ENCODE peak calls at places on chromosome 22, in eight cellular contexts. F is cardiac muscle cell; Z is uterus; K is transverse colon; W is colonic mucosa; R is lung; A is H9; J is CD8-positive, alpha-beta memory T cell. L is an unnamed sample.

GRCh38 chr22:24107668-24108067 is 73.6 kb upstream of the SUSD2 start:
- DNase-seq in F (peak; percentile 89), Z (peak; percentile 93), K (peak; percentile 71), W (peak; percentile 56), R (peak; percentile 52), A (no peak), J (no peak), L (peak; percentile 85)

GRCh38 chr22:37561209-37562048 is 1.1 kb downstream of the CDC42EP1 start:
- DNase-seq in F (peak; percentile 94), Z (peak; percentile 97), K (peak; percentile 95), W (peak; percentile 99), R (peak; percentile 90), A (peak; percentile 89), J (peak; percentile 80), L (peak; percentile 80)

GRCh38 chr22:41127447-41127846 is 35.1 kb downstream of the EP300 start:
- DNase-seq in F (no peak), Z (no peak), K (no peak), W (no peak), R (peak; percentile 38), A (no peak), J (no peak), L (no peak)

GRCh38 chr22:35601743-35602633 is 15.1 kb downstream of the MB start:
- DNase-seq in F (peak; percentile 80), Z (no peak), K (no peak), W (no peak), R (peak; percentile 44), A (no peak), J (no peak), L (no peak)

GRCh38 chr22:30249049-30250038 is 2.8 kb upstream of the LIF start:
- DNase-seq in F (no peak), Z (peak; percentile 68), K (no peak), W (peak; percentile 54), R (no peak), A (no peak), J (no peak), L (no peak)

GRCh38 chr22:44532466-44533025 is 34.5 kb upstream of the RTL6 start:
- DNase-seq in F (no peak), Z (no peak), K (no peak), W (no peak), R (no peak), A (no peak), J (no peak), L (no peak)

GRCh38 chr22:43239102-43239875 is 52.4 kb upstream of the TTLL12 start:
- DNase-seq in F (no peak), Z (peak; percentile 58), K (no peak), W (no peak), R (no peak), A (no peak), J (no peak), L (no peak)

GRCh38 chr22:36423461-36424404 is 36.0 kb upstream of the MYH9 start:
- DNase-seq in F (peak; percentile 84), Z (no peak), K (no peak), W (no peak), R (no peak), A (no peak), J (no peak), L (no peak)

GRCh38 chr22:23752090-23752691 is 1.3 kb upstream of the ZNF70 start:
- DNase-seq in F (no peak), Z (no peak), K (peak; percentile 36), W (no peak), R (no peak), A (no peak), J (no peak), L (no peak)

GRCh38 chr22:20904008-20904979 is 12.9 kb upstream of the CRKL start:
- DNase-seq in F (peak; percentile 97), Z (peak; percentile 28), K (no peak), W (no peak), R (peak; percentile 54), A (no peak), J (no peak), L (no peak)

GRCh38 chr22:39306456-39307361 is 12.7 kb downstream of the RPL3 start:
- DNase-seq in F (no peak), Z (no peak), K (peak; percentile 45), W (no peak), R (no peak), A (peak; percentile 74), J (peak; percentile 67), L (no peak)

GRCh38 chr22:38959574-38959973 is 2.2 kb downstream of the APOBEC3A start:
- DNase-seq in F (no peak), Z (no peak), K (no peak), W (no peak), R (no peak), A (no peak), J (no peak), L (no peak)

GRCh38 chr22:35154937-35155387 is 89.0 kb downstream of the ISX start:
- DNase-seq in F (peak; percentile 62), Z (peak; percentile 23), K (peak; percentile 53), W (peak; percentile 67), R (peak; percentile 47), A (peak; percentile 93), J (no peak), L (peak; percentile 75)

GRCh38 chr22:40628354-40629042 is 8.0 kb downstream of the MRTFA start:
- DNase-seq in F (peak; percentile 58), Z (no peak), K (no peak), W (no peak), R (no peak), A (no peak), J (no peak), L (no peak)

GRCh38 chr22:50674127-50674493 is 1.5 kb downstream of the SHANK3 start:
- DNase-seq in F (no peak), Z (no peak), K (no peak), W (no peak), R (no peak), A (no peak), J (no peak), L (no peak)

GRCh38 chr22:50674606-50675552 is 2.3 kb downstream of the SHANK3 start:
- DNase-seq in F (peak; percentile 38), Z (no peak), K (peak; percentile 82), W (peak; percentile 84), R (peak; percentile 63), A (peak; percentile 91), J (no peak), L (peak; percentile 65)

GRCh38 chr22:50672041-50672440 is 582 bp upstream of the SHANK3 start:
- DNase-seq in F (no peak), Z (no peak), K (no peak), W (no peak), R (no peak), A (no peak), J (no peak), L (no peak)

GRCh38 chr22:50672471-50673230 is at the start of gene SHANK3:
- DNase-seq in F (peak; percentile 21), Z (peak; percentile 36), K (no peak), W (no peak), R (peak; percentile 64), A (no peak), J (no peak), L (no peak)

DNA sequence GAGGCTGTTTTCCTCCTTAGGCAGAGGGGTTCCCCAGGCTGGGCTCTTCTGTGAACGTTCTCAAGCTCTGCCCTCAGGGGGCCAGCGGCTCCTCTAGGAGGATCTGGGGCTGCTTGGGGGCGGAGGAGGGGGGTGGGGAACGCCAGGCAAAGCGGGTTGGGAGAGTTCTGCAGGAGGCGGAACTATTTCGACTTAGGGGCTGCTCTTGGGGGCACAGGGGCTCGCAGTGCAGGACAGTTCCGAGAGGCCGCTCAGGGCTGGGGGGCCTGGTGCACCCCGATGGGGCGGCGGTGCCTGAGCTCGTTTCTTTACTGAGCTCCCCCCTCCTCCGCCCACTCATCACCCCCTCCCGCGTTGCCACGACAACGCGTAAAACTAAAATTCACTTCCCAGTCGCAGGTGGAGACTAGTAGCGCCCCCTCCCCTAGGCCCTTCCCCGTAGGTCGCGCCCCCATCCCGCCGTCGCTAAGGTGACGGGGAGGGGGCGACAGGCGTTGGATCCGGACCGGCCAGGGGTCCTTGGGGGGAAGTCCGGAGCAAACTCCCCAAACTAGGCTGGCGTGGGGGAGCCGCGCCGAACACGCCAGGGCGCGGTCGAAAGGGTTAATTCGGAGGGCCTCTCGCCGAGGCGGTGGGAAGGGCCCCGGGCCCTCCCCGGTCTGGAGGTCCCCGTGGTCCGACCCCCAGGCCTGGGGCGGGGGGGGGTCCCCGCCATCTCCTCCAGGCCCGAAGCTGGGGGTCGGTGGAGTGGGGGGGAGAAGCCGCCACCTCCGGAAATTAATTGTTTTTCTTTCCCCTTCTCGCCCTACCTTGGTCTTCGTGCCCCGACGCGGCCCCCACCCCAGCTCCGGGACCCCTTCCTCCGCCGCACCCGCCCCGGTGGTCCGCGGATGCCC is 856 bp downstream of the SHANK3 start:
- DNase-seq in F (no peak), Z (no peak), K (no peak), W (no peak), R (no peak), A (no peak), J (no peak), L (no peak)
- H3K27me3 ChIP-seq in F (peaks cover 15% of the 10 kb centered on the region), Z (peaks cover 8% of the 10 kb centered on the region), K (peaks cover 61% of the 10 kb centered on the region), W (peaks cover 19% of the 10 kb centered on the region), R (no peaks in the 10 kb centered on the region), A (peaks cover 6% of the 10 kb centered on the region), J (peaks cover 23% of the 10 kb centered on the region), L (no peaks in the 10 kb centered on the region)

DNA sequence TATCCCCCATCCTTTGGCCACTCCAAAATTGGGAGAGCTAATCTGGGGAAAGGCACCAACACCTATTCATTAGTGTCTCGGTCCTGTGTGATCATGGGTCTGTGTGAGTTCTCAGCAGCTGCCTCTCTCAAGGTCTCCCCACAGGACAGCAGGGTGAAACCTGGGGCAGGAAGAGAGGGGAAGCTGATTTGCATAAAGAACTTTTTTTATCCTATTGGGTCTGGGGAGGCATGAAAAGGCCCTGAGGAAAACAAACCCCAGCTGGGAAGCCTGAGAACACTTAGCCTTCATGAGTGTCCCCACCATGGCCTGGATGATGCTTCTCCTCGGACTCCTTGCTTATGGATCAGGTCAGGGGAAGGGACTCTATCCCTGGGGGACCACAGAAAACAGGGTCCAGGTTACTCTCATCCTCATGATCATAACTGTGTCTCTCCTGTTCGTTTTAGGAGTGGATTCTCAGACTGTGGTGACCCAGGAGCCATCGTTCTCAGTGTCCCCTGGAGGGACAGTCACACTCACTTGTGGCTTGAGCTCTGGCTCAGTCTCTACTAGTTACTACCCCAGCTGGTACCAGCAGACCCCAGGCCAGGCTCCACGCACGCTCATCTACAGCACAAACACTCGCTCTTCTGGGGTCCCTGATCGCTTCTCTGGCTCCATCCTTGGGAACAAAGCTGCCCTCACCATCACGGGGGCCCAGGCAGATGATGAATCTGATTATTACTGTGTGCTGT is 116.0 kb upstream of the TOP3B start:
- DNase-seq in F (no peak), Z (no peak), K (no peak), W (no peak), R (no peak), A (no peak), J (no peak), L (no peak)
- H3K27me3 ChIP-seq in F (peaks cover 73% of the 10 kb centered on the region), Z (no peaks in the 10 kb centered on the region), K (peaks cover 7% of the 10 kb centered on the region), W (no peaks in the 10 kb centered on the region), R (no peaks in the 10 kb centered on the region), A (peaks cover 61% of the 10 kb centered on the region), J (peaks cover 11% of the 10 kb centered on the region), L (no peaks in the 10 kb centered on the region)

GRCh38 chr22:49550766-49551362 is 276.8 kb downstream of the BRD1 start:
- DNase-seq in F (no peak), Z (no peak), K (no peak), W (no peak), R (no peak), A (no peak), J (no peak), L (no peak)
- H3K27me3 ChIP-seq in F (no peaks in the 10 kb centered on the region), Z (no peaks in the 10 kb centered on the region), K (peaks cover 7% of the 10 kb centered on the region), W (no peaks in the 10 kb centered on the region), R (no peaks in the 10 kb centered on the region), A (no peaks in the 10 kb centered on the region), J (no peaks in the 10 kb centered on the region), L (peaks cover 12% of the 10 kb centered on the region)

DNA sequence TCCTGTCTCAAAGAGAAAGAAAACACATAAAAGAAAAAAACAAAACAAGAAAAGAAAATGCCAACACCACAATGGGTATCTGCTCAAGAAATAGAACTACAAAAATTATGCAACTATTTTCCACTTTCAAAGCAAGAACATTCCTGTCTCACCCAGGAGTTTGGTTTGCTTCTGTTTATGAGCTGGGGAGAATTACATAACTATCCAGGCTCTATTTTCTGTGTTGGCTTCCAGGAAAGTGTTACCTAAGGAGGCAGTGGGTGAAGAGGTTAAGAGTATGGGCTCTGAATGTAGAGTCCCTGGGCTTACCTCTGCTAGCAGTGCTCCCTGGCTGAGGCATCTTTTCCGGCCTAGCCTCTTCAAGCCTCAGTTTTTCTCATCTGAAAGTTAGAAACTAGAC is 426.7 kb downstream of the MIAT start:
- DNase-seq in F (no peak), Z (no peak), K (no peak), W (no peak), R (no peak), A (no peak), J (no peak), L (no peak)
- H3K27me3 ChIP-seq in F (peaks cover 9% of the 10 kb centered on the region), Z (no peaks in the 10 kb centered on the region), K (peaks cover 13% of the 10 kb centered on the region), W (no peaks in the 10 kb centered on the region), R (no peaks in the 10 kb centered on the region), A (no peaks in the 10 kb centered on the region), J (peaks cover 3% of the 10 kb centered on the region), L (no peaks in the 10 kb centered on the region)

L was measured in prostate gland.